ENCODE peak calls at places on chromosomes 7 and 10, in nine cellular contexts. One of them, this sample, is unnamed. For H3K9me3, the result is how much of the 10 kb centered on the place peaks cover.

GRCh38 chr7:50856821-50857220 is 74.1 kb upstream of the GRB10 start:
- DNase-seq in Peyer's patch: no peak
- DNase-seq in heart right ventricle: no peak
- DNase-seq in right lobe of liver: no peak
- DNase-seq in H9: no peak
- DNase-seq in PC-9: no peak
- DNase-seq in RWPE2: no peak
- DNase-seq in A549: no peak
- DNase-seq in mammary epithelial cell: no peak
- DNase-seq in this sample: no peak

GRCh38 chr7:78224923-78225322 is 426.4 kb downstream of the PHTF2 start:
- DNase-seq in A549: no peak
- DNase-seq in mammary epithelial cell: no peak
- DNase-seq in Peyer's patch: no peak
- DNase-seq in RWPE2: no peak
- DNase-seq in H9: no peak
- DNase-seq in PC-9: no peak
- DNase-seq in heart right ventricle: no peak
- DNase-seq in right lobe of liver: no peak
- DNase-seq in this sample: no peak

GRCh38 chr10:102324061-102324460 is 71.4 kb upstream of the NFKB2 start:
- DNase-seq in RWPE2: no peak
- DNase-seq in heart right ventricle: no peak
- DNase-seq in PC-9: no peak
- DNase-seq in Peyer's patch: no peak
- DNase-seq in mammary epithelial cell: peak
- DNase-seq in A549: no peak
- DNase-seq in right lobe of liver: no peak
- DNase-seq in H9: no peak
- DNase-seq in this sample: no peak

GRCh38 chr7:48250441-48250951 is 79.2 kb downstream of the ABCA13 start:
- DNase-seq in PC-9: no peak
- DNase-seq in RWPE2: no peak
- DNase-seq in heart right ventricle: peak
- DNase-seq in right lobe of liver: no peak
- DNase-seq in mammary epithelial cell: peak
- DNase-seq in H9: no peak
- DNase-seq in A549: no peak
- DNase-seq in Peyer's patch: no peak
- DNase-seq in this sample: no peak

GRCh38 chr10:132571565-132572544 is 34.3 kb downstream of the INPP5A start:
- DNase-seq in Peyer's patch: peak
- DNase-seq in A549: peak
- DNase-seq in H9: peak
- DNase-seq in PC-9: peak
- DNase-seq in mammary epithelial cell: peak
- DNase-seq in right lobe of liver: peak
- DNase-seq in RWPE2: peak
- DNase-seq in heart right ventricle: peak
- DNase-seq in this sample: peak

GRCh38 chr7:101618207-101618839 is 10.8 kb downstream of the MYL10 start:
- DNase-seq in heart right ventricle: no peak
- DNase-seq in PC-9: no peak
- DNase-seq in right lobe of liver: no peak
- DNase-seq in mammary epithelial cell: no peak
- DNase-seq in A549: no peak
- DNase-seq in H9: no peak
- DNase-seq in RWPE2: no peak
- DNase-seq in Peyer's patch: no peak
- DNase-seq in this sample: no peak

GRCh38 chr10:26696786-26697162 is 727 bp upstream of the PDSS1 start:
- DNase-seq in heart right ventricle: no peak
- DNase-seq in RWPE2: no peak
- DNase-seq in right lobe of liver: no peak
- DNase-seq in A549: peak
- DNase-seq in H9: no peak
- DNase-seq in PC-9: no peak
- DNase-seq in Peyer's patch: no peak
- DNase-seq in mammary epithelial cell: peak
- DNase-seq in this sample: no peak

GRCh38 chr7:70210200-70210960 is 612.1 kb downstream of the AUTS2 start:
- DNase-seq in RWPE2: no peak
- DNase-seq in PC-9: no peak
- DNase-seq in A549: no peak
- DNase-seq in mammary epithelial cell: no peak
- DNase-seq in heart right ventricle: no peak
- DNase-seq in H9: no peak
- DNase-seq in Peyer's patch: no peak
- DNase-seq in right lobe of liver: no peak
- DNase-seq in this sample: no peak

GRCh38 chr10:60848126-60848525 is 69.8 kb downstream of the CDK1 start:
- DNase-seq in H9: no peak
- DNase-seq in Peyer's patch: no peak
- DNase-seq in mammary epithelial cell: no peak
- DNase-seq in PC-9: peak
- DNase-seq in right lobe of liver: no peak
- DNase-seq in A549: no peak
- DNase-seq in heart right ventricle: peak
- DNase-seq in RWPE2: no peak
- DNase-seq in this sample: no peak

GRCh38 chr7:4610768-4611467 is 71.2 kb upstream of the FOXK1 start:
- DNase-seq in A549: peak
- DNase-seq in RWPE2: no peak
- DNase-seq in Peyer's patch: peak
- DNase-seq in PC-9: peak
- DNase-seq in right lobe of liver: peak
- DNase-seq in mammary epithelial cell: peak
- DNase-seq in H9: peak
- DNase-seq in heart right ventricle: peak
- DNase-seq in this sample: peak

DNA sequence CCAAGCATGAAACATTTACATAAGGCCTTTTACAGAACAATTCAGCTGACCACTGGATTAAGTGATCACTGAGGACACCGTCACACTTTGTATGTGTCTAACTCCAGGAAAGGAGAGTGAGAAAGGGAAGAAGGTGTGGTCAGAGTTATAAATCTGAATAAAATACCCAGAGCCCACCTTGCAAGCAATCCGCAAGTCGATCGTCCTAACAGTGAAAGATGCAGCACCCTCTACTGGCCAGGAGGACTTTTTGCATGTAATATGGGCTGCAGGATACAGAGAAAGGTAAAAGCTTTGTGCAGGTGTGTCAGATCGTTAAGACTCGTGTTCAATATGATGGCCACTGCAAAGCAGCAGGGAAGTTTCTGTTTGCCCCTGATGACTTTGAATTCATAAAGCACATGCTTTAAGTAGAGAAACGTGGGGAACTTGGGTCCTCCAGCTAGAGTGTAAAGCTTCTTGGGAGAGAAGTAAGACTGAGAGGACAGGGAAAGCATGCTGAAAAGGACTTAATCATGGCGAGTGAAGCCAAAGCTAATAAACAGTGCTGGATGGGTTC is 68.5 kb upstream of the BMPER start:
- DNase-seq in Peyer's patch: no peak
- DNase-seq in mammary epithelial cell: no peak
- DNase-seq in H9: peak
- DNase-seq in heart right ventricle: no peak
- DNase-seq in RWPE2: no peak
- DNase-seq in right lobe of liver: no peak
- DNase-seq in PC-9: peak
- DNase-seq in A549: no peak
- DNase-seq in this sample: no peak
- TF ChIP-seq CTCF in Peyer's patch: no peak
- TF ChIP-seq CTCF in mammary epithelial cell: peak
- TF ChIP-seq CTCF in H9: peak
- TF ChIP-seq CTCF in heart right ventricle: no peak
- TF ChIP-seq CTCF in RWPE2: peak
- TF ChIP-seq CTCF in right lobe of liver: no peak
- TF ChIP-seq CTCF in PC-9: peak
- TF ChIP-seq CTCF in A549: peak
- TF ChIP-seq CTCF in this sample: no peak

GRCh38 chr7:46533946-46534345 is 612.9 kb upstream of the IGFBP3 start:
- DNase-seq in right lobe of liver: no peak
- DNase-seq in heart right ventricle: no peak
- DNase-seq in mammary epithelial cell: no peak
- DNase-seq in Peyer's patch: no peak
- DNase-seq in RWPE2: no peak
- DNase-seq in PC-9: no peak
- DNase-seq in H9: no peak
- DNase-seq in A549: no peak
- DNase-seq in this sample: no peak

GRCh38 chr7:46527360-46527759 is 606.3 kb upstream of the IGFBP3 start:
- DNase-seq in heart right ventricle: no peak
- DNase-seq in A549: no peak
- DNase-seq in Peyer's patch: no peak
- DNase-seq in right lobe of liver: no peak
- DNase-seq in H9: no peak
- DNase-seq in RWPE2: no peak
- DNase-seq in mammary epithelial cell: no peak
- DNase-seq in PC-9: no peak
- DNase-seq in this sample: no peak

GRCh38 chr7:46525876-46526275 is 604.8 kb upstream of the IGFBP3 start:
- DNase-seq in mammary epithelial cell: no peak
- DNase-seq in RWPE2: no peak
- DNase-seq in heart right ventricle: no peak
- DNase-seq in PC-9: no peak
- DNase-seq in H9: no peak
- DNase-seq in right lobe of liver: no peak
- DNase-seq in A549: no peak
- DNase-seq in Peyer's patch: no peak
- DNase-seq in this sample: no peak

GRCh38 chr7:46532571-46532970 is 611.5 kb upstream of the IGFBP3 start:
- DNase-seq in mammary epithelial cell: no peak
- DNase-seq in heart right ventricle: no peak
- DNase-seq in A549: no peak
- DNase-seq in PC-9: no peak
- DNase-seq in H9: no peak
- DNase-seq in RWPE2: no peak
- DNase-seq in right lobe of liver: no peak
- DNase-seq in Peyer's patch: no peak
- DNase-seq in this sample: no peak

GRCh38 chr7:46530081-46530480 is 609.0 kb upstream of the IGFBP3 start:
- DNase-seq in right lobe of liver: no peak
- DNase-seq in H9: no peak
- DNase-seq in heart right ventricle: no peak
- DNase-seq in Peyer's patch: no peak
- DNase-seq in A549: no peak
- DNase-seq in mammary epithelial cell: no peak
- DNase-seq in RWPE2: no peak
- DNase-seq in PC-9: no peak
- DNase-seq in this sample: no peak
- H3K9me3 ChIP-seq in right lobe of liver: under half
- H3K9me3 ChIP-seq in H9: under half
- H3K9me3 ChIP-seq in heart right ventricle: under half
- H3K9me3 ChIP-seq in Peyer's patch: under half
- H3K9me3 ChIP-seq in A549: under half
- H3K9me3 ChIP-seq in mammary epithelial cell: under half
- H3K9me3 ChIP-seq in RWPE2: under half
- H3K9me3 ChIP-seq in PC-9: under half
- H3K9me3 ChIP-seq in this sample: under half

DNA sequence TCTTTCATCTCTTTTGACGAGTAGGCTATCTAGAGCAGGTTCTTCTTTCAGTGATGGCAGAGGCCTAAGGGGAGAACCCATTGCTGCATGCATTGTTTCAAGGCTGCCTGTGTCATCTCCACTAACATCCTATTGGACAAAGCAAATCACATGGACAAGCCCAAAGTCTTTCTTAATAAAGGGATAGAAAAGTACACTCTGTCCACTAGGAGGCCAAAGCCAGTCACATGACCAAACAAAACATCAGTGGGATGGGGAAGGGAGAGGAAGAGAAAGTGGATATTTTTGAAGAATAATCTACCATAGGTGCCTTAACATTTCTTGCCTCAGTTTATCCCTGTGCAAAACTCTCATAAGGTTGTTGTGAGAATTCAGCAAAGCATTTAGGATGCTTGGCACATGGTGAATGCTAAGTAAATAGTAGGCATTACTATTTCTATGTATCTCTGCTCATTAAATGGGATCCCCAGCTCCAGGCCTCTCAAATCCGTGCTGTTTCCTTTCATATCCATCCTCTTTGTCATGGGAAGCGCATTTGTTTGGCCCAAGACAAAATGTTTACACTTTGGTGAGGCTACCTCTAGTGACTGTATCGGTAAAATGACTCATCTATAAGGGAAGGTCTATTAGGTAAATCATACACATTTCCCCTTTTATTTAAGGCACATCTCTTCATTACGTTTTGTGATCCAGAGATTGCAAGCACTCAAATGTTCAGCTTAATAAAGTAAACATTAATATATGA is 16.7 kb upstream of the CADPS2 start:
- DNase-seq in H9: no peak
- DNase-seq in A549: no peak
- DNase-seq in Peyer's patch: no peak
- DNase-seq in heart right ventricle: no peak
- DNase-seq in RWPE2: no peak
- DNase-seq in PC-9: no peak
- DNase-seq in mammary epithelial cell: peak
- DNase-seq in right lobe of liver: no peak
- DNase-seq in this sample: no peak
- TF ChIP-seq CTCF in H9: peak
- TF ChIP-seq CTCF in A549: no peak
- TF ChIP-seq CTCF in Peyer's patch: no peak
- TF ChIP-seq CTCF in heart right ventricle: no peak
- TF ChIP-seq CTCF in RWPE2: no peak
- TF ChIP-seq CTCF in PC-9: no peak
- TF ChIP-seq CTCF in mammary epithelial cell: no peak
- TF ChIP-seq CTCF in right lobe of liver: no peak
- TF ChIP-seq CTCF in this sample: no peak

DNA sequence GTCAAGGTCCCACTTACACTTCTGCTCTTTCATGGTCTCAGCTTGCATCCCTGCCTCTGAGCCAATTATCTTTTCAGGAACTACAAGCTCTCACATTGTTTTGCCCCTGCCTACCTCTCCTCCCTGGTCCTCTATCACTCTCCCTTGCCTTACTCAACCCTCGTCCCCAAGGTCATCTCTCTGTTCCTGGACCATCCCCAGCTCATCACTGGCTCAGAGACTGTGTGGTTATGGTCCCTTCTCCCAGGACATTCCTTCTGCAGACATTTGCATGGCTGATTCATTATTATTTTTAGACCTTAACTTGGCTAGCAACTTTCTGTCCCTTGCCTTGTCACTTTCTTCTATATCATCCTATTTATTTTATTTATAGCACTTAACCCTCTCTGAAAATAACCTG is 17.8 kb upstream of the GPAM start:
- DNase-seq in right lobe of liver: no peak
- DNase-seq in mammary epithelial cell: no peak
- DNase-seq in PC-9: no peak
- DNase-seq in A549: no peak
- DNase-seq in heart right ventricle: no peak
- DNase-seq in RWPE2: no peak
- DNase-seq in H9: no peak
- DNase-seq in Peyer's patch: no peak
- DNase-seq in this sample: no peak
- H3K9me3 ChIP-seq in right lobe of liver: under half
- H3K9me3 ChIP-seq in mammary epithelial cell: under half
- H3K9me3 ChIP-seq in PC-9: under half
- H3K9me3 ChIP-seq in A549: under half
- H3K9me3 ChIP-seq in heart right ventricle: under half
- H3K9me3 ChIP-seq in RWPE2: under half
- H3K9me3 ChIP-seq in H9: under half
- H3K9me3 ChIP-seq in Peyer's patch: under half
- H3K9me3 ChIP-seq in this sample: under half

GRCh38 chr10:71968553-71969474 is 4.6 kb downstream of the CHST3 start:
- DNase-seq in heart right ventricle: no peak
- DNase-seq in Peyer's patch: no peak
- DNase-seq in A549: peak
- DNase-seq in H9: no peak
- DNase-seq in mammary epithelial cell: no peak
- DNase-seq in PC-9: peak
- DNase-seq in right lobe of liver: no peak
- DNase-seq in RWPE2: no peak
- DNase-seq in this sample: no peak
- TF ChIP-seq CTCF in heart right ventricle: no peak
- TF ChIP-seq CTCF in Peyer's patch: no peak
- TF ChIP-seq CTCF in A549: no peak
- TF ChIP-seq CTCF in H9: no peak
- TF ChIP-seq CTCF in mammary epithelial cell: no peak
- TF ChIP-seq CTCF in PC-9: no peak
- TF ChIP-seq CTCF in right lobe of liver: no peak
- TF ChIP-seq CTCF in RWPE2: no peak
- TF ChIP-seq CTCF in this sample: no peak